ENCODE peak calls at places on chromosomes 5 and 9, in five cellular contexts. Z is endodermal cell, K is A549, W is ovary, J is aorta. Y is an unnamed sample.

GRCh38 chr5:132263548-132264261 is 6.2 kb downstream of the PDLIM4 start:
- DNase-seq in Z (peak), K (peak), W (peak), J (peak), Y (peak)

GRCh38 chr5:60700347-60700815 is 415 bp upstream of the DEPDC1B start:
- DNase-seq in Z (no peak), K (no peak), W (no peak), J (no peak), Y (no peak)

GRCh38 chr9:132171702-132172101 is 9.8 kb downstream of the NTNG2 start:
- DNase-seq in Z (no peak), K (no peak), W (no peak), J (no peak), Y (no peak)

GRCh38 chr9:123418052-123418430 is 62.0 kb downstream of the CRB2 start:
- DNase-seq in Z (peak), K (no peak), W (no peak), J (peak), Y (no peak)

GRCh38 chr5:107303581-107303980 is 367.2 kb downstream of the EFNA5 start:
- DNase-seq in Z (no peak), K (no peak), W (no peak), J (no peak), Y (no peak)

GRCh38 chr5:172897691-172898512 is 61.3 kb upstream of the RPL26L1 start:
- DNase-seq in Z (no peak), K (peak), W (peak), J (peak), Y (no peak)

GRCh38 chr5:93791520-93791972 is 50.1 kb upstream of the POU5F2 start:
- DNase-seq in Z (no peak), K (peak), W (no peak), J (no peak), Y (no peak)

GRCh38 chr9:28014212-28014611 is 440.9 kb upstream of the C9orf72 start:
- DNase-seq in Z (no peak), K (no peak), W (no peak), J (no peak), Y (no peak)

GRCh38 chr5:55421074-55421529 is 113.3 kb downstream of the MTREX start:
- DNase-seq in Z (no peak), K (no peak), W (no peak), J (no peak), Y (no peak)

GRCh38 chr9:764105-764524 is 77.4 kb upstream of the DMRT1 start:
- DNase-seq in Z (peak), K (peak), W (peak), J (peak), Y (no peak)

GRCh38 chr5:9363026-9363793 is 182.7 kb downstream of the SEMA5A start:
- DNase-seq in Z (no peak), K (no peak), W (no peak), J (no peak), Y (no peak)

GRCh38 chr5:29902859-29903258 is 1290.6 kb upstream of the CDH6 start:
- DNase-seq in Z (no peak), K (no peak), W (no peak), J (no peak), Y (no peak)

GRCh38 chr5:57778528-57779175 is 296.0 kb upstream of the ACTBL2 start:
- DNase-seq in Z (no peak), K (peak), W (no peak), J (no peak), Y (no peak)

GRCh38 chr9:109035684-109036423 is 22.6 kb upstream of the CTNNAL1 start:
- DNase-seq in Z (no peak), K (peak), W (peak), J (no peak), Y (no peak)

GRCh38 chr9:116813029-116813295 is 125.9 kb downstream of the TRIM32 start:
- DNase-seq in Z (no peak), K (no peak), W (no peak), J (no peak), Y (no peak)

GRCh38 chr9:89382026-89382986 is 64.0 kb downstream of the SECISBP2 start:
- DNase-seq in Z (no peak), K (no peak), W (no peak), J (no peak), Y (no peak)

GRCh38 chr5:113117543-113118110 is 141.0 kb downstream of the DCP2 start:
- DNase-seq in Z (no peak), K (no peak), W (no peak), J (no peak), Y (no peak)

GRCh38 chr9:99463144-99463543 is 241.1 kb downstream of the SEC61B start:
- DNase-seq in Z (no peak), K (no peak), W (no peak), J (no peak), Y (no peak)
- H3K4me3 ChIP-seq in Z (no peak), K (no peak), W (no peak), J (no peak), Y (no peak)

DNA sequence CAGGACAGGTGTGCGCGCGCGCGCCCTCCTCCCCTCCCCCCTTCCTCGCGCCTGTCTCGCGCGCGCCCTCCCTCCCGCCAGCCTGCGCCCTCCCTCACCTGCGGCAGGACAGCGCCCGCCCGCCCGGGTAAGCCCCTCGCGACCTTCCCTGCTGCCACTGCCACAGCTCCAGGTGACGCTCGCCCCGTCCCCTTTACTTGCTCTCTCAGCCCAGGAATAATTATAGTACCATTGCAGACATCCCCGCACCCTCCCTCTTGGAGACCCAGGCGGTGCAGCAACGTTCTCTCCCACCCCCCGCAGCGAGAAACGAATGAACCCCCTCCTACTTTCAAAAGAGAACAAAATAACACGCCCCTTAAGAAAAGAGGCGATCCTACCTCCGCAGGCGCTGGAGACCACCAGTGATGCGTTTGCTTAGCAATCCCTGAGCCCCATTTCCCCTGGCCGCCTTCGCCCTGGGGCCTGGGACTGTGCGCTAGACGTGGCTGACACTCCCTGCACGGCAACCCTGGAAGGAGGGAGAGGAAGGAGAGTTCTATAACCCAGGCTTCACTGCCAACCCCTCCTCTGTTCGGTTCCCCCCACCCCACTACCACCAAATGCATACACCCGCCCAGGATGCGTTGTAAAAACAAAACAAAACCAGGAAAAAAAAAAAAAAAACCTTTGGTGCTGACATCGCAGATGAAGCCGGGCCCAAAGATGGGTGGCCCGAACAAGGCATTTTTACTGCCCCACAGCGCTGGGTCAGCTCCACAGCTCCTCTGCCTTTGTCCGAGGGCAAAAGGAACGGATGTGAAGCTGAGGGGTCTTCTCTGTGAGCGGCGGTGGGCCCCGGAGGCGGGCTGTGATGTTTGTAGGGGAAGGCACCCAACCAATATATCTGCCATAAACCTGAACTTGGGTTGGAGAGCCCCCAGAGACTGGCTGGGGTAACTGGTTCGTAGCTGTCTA is 5.5 kb upstream of the PURA start:
- DNase-seq in Z (peak), K (no peak), W (peak), J (peak), Y (peak)
- H3K27ac ChIP-seq in Z (no peak), K (peak), W (peak), J (no peak), Y (peak)

GRCh38 chr5:150625831-150626746 is 14.4 kb upstream of the SYNPO start:
- DNase-seq in Z (no peak), K (no peak), W (no peak), J (no peak), Y (no peak)

GRCh38 chr5:150628936-150629485 is 11.4 kb upstream of the SYNPO start:
- DNase-seq in Z (no peak), K (no peak), W (no peak), J (no peak), Y (no peak)

GRCh38 chr5:150625164-150625535 is 15.3 kb upstream of the SYNPO start:
- DNase-seq in Z (no peak), K (no peak), W (peak), J (peak), Y (no peak)

GRCh38 chr5:150627731-150628545 is 12.5 kb upstream of the SYNPO start:
- DNase-seq in Z (no peak), K (no peak), W (no peak), J (no peak), Y (no peak)

DNA sequence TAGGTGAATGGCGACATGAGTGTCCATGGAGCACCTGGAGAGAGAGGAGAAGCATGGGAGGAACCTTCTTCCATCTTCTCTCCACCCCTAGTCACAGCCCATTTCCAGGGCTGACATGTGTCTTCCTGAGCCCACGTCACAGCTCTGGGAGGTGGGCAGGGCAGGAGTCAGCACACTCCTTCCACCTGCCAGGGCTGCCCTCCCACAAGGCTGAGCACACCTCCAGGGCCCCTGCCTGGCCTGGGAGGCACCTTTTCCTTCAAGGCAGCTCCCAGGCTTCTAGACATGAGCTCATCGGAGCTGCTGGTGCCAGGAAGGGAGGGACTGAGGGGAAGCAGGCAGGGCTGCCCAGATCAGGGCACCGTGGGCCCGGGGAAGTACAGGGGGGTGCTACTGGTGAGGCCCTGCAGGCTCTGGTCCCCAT is 13.6 kb upstream of the SYNPO start:
- DNase-seq in Z (no peak), K (no peak), W (peak), J (peak), Y (no peak)
- H3K4me3 ChIP-seq in Z (no peak), K (no peak), W (no peak), J (peak), Y (peak)

DNA sequence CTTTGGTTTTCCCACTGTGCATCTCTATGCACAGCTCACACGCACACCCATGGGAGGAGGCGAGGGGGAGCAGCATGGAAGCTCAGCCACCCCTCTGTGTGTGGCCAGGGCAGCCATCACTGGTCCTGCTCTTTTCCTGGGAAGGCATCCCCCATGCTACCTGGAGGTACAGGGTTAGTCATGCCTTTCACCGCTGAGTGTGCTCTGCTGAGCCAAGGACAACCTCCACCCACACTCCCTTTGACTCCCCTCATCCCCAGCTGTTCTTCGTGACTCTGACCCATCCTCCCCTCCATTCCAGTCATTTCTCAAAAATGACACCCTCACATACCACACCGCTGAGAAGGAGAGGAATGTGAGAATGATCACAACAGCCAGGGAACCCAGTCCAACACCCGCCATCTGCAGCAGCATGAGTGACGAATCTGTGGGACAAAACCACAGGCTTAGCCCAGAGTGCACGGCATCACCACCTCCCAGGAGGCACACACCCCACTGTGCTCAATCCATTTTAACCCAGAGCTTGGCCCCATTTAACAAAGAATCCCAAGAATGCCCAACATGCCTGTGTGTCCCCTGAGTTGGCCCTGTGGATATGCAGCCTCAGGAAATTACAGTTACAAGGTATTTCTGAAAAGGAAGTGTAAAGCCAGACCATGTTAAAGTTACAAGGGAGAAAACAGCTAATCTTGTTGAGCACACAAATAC is 133.4 kb downstream of the SUSD1 start:
- DNase-seq in Z (peak), K (peak), W (no peak), J (no peak), Y (no peak)
- H3K27ac ChIP-seq in Z (no peak), K (peak), W (no peak), J (no peak), Y (no peak)

GRCh38 chr9:104775574-104775936 is 11.6 kb downstream of the NIPSNAP3B start:
- DNase-seq in Z (no peak), K (no peak), W (no peak), J (no peak), Y (no peak)
- H3K4me3 ChIP-seq in Z (no peak), K (no peak), W (no peak), J (no peak), Y (no peak)

GRCh38 chr9:127936347-127936852 is 1.3 kb downstream of the DPM2 start:
- DNase-seq in Z (no peak), K (no peak), W (no peak), J (no peak), Y (no peak)

GRCh38 chr9:127937383-127938297 is at the start of gene DPM2:
- DNase-seq in Z (peak), K (peak), W (peak), J (peak), Y (no peak)

GRCh38 chr9:127938298-127938690 is 640 bp upstream of the DPM2 start:
- DNase-seq in Z (peak), K (no peak), W (peak), J (no peak), Y (no peak)

GRCh38 chr9:127935765-127936221 is 1.9 kb downstream of the DPM2 start:
- DNase-seq in Z (no peak), K (no peak), W (no peak), J (no peak), Y (no peak)

DNA sequence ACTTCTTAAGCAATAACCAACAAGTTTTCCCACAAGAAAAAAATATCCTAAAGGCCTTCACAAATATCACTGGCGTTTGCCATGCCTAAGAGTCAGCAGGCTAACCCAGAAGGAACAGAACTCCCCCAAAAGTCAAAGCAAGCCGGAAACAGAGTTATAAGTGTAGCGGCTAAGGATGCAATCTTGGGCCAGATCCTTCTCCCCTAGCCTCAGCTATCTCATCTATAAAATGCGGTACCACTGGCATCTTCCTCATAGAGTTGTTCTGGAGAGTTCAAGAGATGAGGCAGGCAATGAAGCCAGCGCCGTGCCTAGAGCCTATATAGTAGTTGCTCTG is 640 bp downstream of the DPM2 start:
- DNase-seq in Z (no peak), K (no peak), W (no peak), J (no peak), Y (no peak)
- H3K27ac ChIP-seq in Z (no peak), K (peak), W (no peak), J (no peak), Y (peak)

Y was measured in coronary artery.